ENCODE peak calls at places on chromosomes 12 and 14, in nine cellular contexts. L is Caki2, U is HCEC 1CT, E is iPS-NIHi11, M is activated gamma-delta T cell, F is IMR-90, R is cardiac fibroblast, V is iPS DF 6.9, C is GM23248. N is an unnamed sample.
A peak's percentile ranks its signal among the peaks of the same experiment; 100 is the strongest.

GRCh38 chr14:59126714-59127436 is 61.6 kb upstream of the DAAM1 start:
- DNase-seq in L (peak; percentile 22), U (peak; percentile 57), E (peak; percentile 61), M (no peak), F (peak; percentile 64), R (peak; percentile 79), V (peak; percentile 22), C (peak; percentile 75), N (peak; percentile 74)

GRCh38 chr12:57154076-57154475 is 6.7 kb upstream of the LRP1-AS start:
- DNase-seq in L (no peak), U (no peak), E (no peak), M (no peak), F (no peak), R (no peak), V (no peak), C (no peak), N (no peak)

GRCh38 chr12:65734226-65734625 is 90.1 kb upstream of the HMGA2 start:
- DNase-seq in L (no peak), U (no peak), E (no peak), M (no peak), F (no peak), R (no peak), V (no peak), C (no peak), N (no peak)

GRCh38 chr12:56387152-56387551 is 24.5 kb upstream of the APOF start:
- DNase-seq in L (no peak), U (no peak), E (peak; percentile 27), M (no peak), F (peak; percentile 49), R (peak; percentile 42), V (no peak), C (peak; percentile 38), N (no peak)

GRCh38 chr12:112389228-112389627 is 7.0 kb upstream of the HECTD4 start:
- DNase-seq in L (no peak), U (no peak), E (no peak), M (no peak), F (no peak), R (no peak), V (no peak), C (no peak), N (no peak)

GRCh38 chr14:72714094-72714493 is 179.8 kb downstream of the DPF3 start:
- DNase-seq in L (no peak), U (no peak), E (no peak), M (peak; percentile 41), F (no peak), R (no peak), V (no peak), C (no peak), N (no peak)

GRCh38 chr12:127277882-127278281 is 989.1 kb upstream of the TMEM132C start:
- DNase-seq in L (no peak), U (no peak), E (no peak), M (no peak), F (no peak), R (no peak), V (no peak), C (no peak), N (no peak)

GRCh38 chr12:127162307-127162706 is 1104.7 kb upstream of the TMEM132C start:
- DNase-seq in L (no peak), U (no peak), E (no peak), M (no peak), F (no peak), R (no peak), V (no peak), C (no peak), N (peak; percentile 6)

GRCh38 chr12:57813971-57814771 is 4.4 kb downstream of the AVIL start:
- DNase-seq in L (no peak), U (no peak), E (no peak), M (no peak), F (no peak), R (peak; percentile 83), V (no peak), C (no peak), N (no peak)

N was measured in ELR.